ENCODE peak calls at places on chromosome 22, in six cellular contexts. D is GM13977, I is endothelial cell of umbilical vein, V is heart left ventricle, M is pancreas, L is esophagus muscularis mucosa. T is an unnamed sample.

GRCh38 chr22:21657361-21658118 is 8.3 kb upstream of the PPIL2 start:
- DNase-seq in D (peak), I (peak), V (peak), M (peak), L (no peak), T (peak)

GRCh38 chr22:30192427-30192826 is 54.1 kb downstream of the LIF start:
- DNase-seq in D (no peak), I (peak), V (no peak), M (no peak), L (no peak), T (no peak)

GRCh38 chr22:32237021-32237420 is 18.1 kb downstream of the SLC5A4 start:
- DNase-seq in D (no peak), I (no peak), V (no peak), M (no peak), L (no peak), T (no peak)

GRCh38 chr22:20606784-20607128 is 99.3 kb downstream of the MED15 start:
- DNase-seq in D (peak), I (no peak), V (no peak), M (no peak), L (no peak), T (no peak)

GRCh38 chr22:26134654-26135330 is 34.5 kb upstream of the SEZ6L start:
- DNase-seq in D (no peak), I (no peak), V (no peak), M (no peak), L (peak), T (no peak)

GRCh38 chr22:42001127-42001526 is 2.5 kb downstream of the WBP2NL start:
- DNase-seq in D (no peak), I (peak), V (no peak), M (no peak), L (no peak), T (no peak)

GRCh38 chr22:30027169-30027568 is 53.1 kb upstream of the HORMAD2 start:
- DNase-seq in D (no peak), I (no peak), V (no peak), M (no peak), L (no peak), T (no peak)

GRCh38 chr22:22168941-22169867 is 75.4 kb upstream of the VPREB1 start:
- DNase-seq in D (no peak), I (no peak), V (no peak), M (no peak), L (peak), T (no peak)

GRCh38 chr22:27993201-27993635 is 74.2 kb upstream of the PITPNB start:
- DNase-seq in D (no peak), I (no peak), V (peak), M (no peak), L (no peak), T (no peak)

GRCh38 chr22:19260804-19261203 is 30.7 kb downstream of the CLTCL1 start:
- DNase-seq in D (no peak), I (no peak), V (no peak), M (no peak), L (no peak), T (no peak)

GRCh38 chr22:30245985-30246901 is at the start of gene LIF:
- DNase-seq in D (peak), I (peak), V (no peak), M (no peak), L (no peak), T (no peak)

DNA sequence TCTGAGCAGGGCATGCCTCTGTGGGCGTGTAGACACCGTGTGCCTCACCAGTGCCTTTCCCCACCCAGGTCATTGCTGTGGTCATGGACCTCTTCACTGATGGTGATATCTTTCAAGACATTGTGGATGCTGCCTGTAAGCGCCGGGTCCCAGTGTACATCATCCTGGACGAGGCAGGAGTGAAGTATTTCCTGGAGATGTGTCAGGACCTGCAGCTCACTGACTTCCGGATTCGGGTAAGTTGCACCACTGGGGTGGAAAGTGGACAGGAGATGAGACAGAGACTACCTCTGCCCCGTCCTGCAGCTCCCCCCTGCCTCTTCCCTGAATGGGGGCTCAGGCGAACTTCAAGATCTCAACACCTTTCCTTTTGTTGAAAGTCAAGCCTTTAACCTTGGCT is 24.3 kb downstream of the FAM83F start:
- DNase-seq in D (no peak), I (no peak), V (no peak), M (no peak), L (no peak), T (no peak)
- TF ChIP-seq CTCF in D (no peak), I (no peak), V (no peak), M (no peak), L (no peak), T (no peak)

DNA sequence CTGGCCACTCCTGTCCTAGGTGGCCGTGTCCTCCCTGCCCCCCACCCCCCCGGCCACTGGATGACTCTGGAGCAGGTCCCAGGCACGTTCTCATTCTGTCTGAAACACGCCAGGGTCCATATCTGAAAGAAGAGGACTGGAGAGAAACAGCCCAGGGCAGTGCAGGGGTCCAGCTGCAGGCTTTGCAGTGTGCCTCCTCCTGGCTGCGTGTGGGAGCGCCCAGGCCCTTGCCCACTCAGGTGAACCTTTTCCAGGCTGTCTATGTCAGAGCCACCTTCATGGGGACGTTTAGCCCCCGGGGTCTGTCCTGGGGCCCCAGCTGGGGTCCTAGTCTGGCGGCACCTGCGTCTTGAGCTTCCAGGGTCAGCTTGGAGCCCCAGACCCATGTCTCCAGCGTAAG is 15.6 kb downstream of the GRAMD4 start:
- DNase-seq in D (no peak), I (no peak), V (no peak), M (no peak), L (no peak), T (no peak)
- TF ChIP-seq CTCF in D (no peak), I (no peak), V (no peak), M (no peak), L (no peak), T (no peak)

GRCh38 chr22:37636186-37636948 is 3.1 kb upstream of the SH3BP1 start:
- DNase-seq in D (peak), I (no peak), V (no peak), M (no peak), L (no peak), T (no peak)
- TF ChIP-seq CTCF in D (peak), I (no peak), V (no peak), M (no peak), L (no peak), T (no peak)

GRCh38 chr22:24324137-24324536 is 53.5 kb downstream of the SPECC1L start:
- DNase-seq in D (no peak), I (no peak), V (no peak), M (no peak), L (no peak), T (no peak)

GRCh38 chr22:24326266-24326665 is 55.6 kb downstream of the SPECC1L start:
- DNase-seq in D (no peak), I (no peak), V (no peak), M (no peak), L (no peak), T (no peak)

GRCh38 chr22:24323233-24323632 is 52.6 kb downstream of the SPECC1L start:
- DNase-seq in D (no peak), I (no peak), V (no peak), M (no peak), L (no peak), T (no peak)

GRCh38 chr22:24323695-24324094 is 53.1 kb downstream of the SPECC1L start:
- DNase-seq in D (no peak), I (peak), V (no peak), M (no peak), L (no peak), T (no peak)

GRCh38 chr22:24325105-24325757 is 54.6 kb downstream of the SPECC1L start:
- DNase-seq in D (peak), I (peak), V (no peak), M (no peak), L (no peak), T (no peak)
- TF ChIP-seq CTCF in D (peak), I (peak), V (peak), M (peak), L (peak), T (peak)

GRCh38 chr22:45101828-45102227 is 61.9 kb upstream of the NUP50 start:
- DNase-seq in D (peak), I (peak), V (peak), M (peak), L (no peak), T (no peak)

GRCh38 chr22:45105281-45105700 is 58.4 kb upstream of the NUP50 start:
- DNase-seq in D (no peak), I (no peak), V (no peak), M (no peak), L (no peak), T (no peak)

GRCh38 chr22:45102896-45103420 is 60.8 kb upstream of the NUP50 start:
- DNase-seq in D (no peak), I (no peak), V (no peak), M (no peak), L (no peak), T (no peak)

GRCh38 chr22:45104313-45104712 is 59.4 kb upstream of the NUP50 start:
- DNase-seq in D (no peak), I (no peak), V (no peak), M (no peak), L (no peak), T (no peak)

GRCh38 chr22:45103756-45104155 is 60.0 kb upstream of the NUP50 start:
- DNase-seq in D (no peak), I (no peak), V (no peak), M (no peak), L (no peak), T (no peak)
- TF ChIP-seq CTCF in D (no peak), I (no peak), V (no peak), M (no peak), L (no peak), T (no peak)

GRCh38 chr22:48943567-48944432 is 883.9 kb downstream of the BRD1 start:
- DNase-seq in D (no peak), I (no peak), V (no peak), M (no peak), L (peak), T (no peak)
- TF ChIP-seq CTCF in D (no peak), I (no peak), V (peak), M (peak), L (no peak), T (no peak)

DNA sequence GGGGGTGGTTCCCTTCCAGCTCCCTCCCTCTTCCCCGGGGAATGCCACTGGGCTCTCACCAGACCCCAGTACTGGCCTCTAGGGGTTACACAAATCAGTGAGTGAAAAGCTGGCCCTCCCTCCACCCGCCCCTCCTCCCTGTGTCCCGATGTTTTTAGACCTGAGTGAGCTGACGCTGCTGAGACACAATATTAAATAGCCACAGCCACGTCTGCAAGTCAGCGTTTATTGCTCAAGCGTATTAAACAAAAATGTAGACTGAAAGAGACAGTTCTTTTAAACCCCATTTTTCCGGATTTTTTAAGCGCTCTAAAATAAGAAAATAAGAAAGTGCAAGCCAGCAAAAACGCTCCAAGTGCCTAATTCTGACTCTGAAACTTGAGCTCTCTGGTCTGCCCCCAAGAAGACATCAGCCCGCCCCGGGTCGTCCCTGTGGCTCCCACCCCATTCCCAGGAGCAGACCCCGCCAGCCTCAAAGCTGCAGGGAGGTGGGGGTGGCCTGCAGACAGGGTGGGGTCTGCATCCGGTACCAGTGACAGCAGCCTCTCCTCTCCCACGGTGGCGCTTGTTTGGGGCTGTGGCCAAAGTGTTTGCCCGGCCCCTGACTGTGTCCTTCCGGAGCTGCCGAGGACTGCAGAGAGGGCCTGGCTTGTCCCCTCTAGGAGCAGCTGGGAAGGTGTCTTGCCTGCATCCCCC is 1.2 kb upstream of the TTLL8 start:
- DNase-seq in D (no peak), I (peak), V (peak), M (no peak), L (no peak), T (no peak)
- TF ChIP-seq CTCF in D (no peak), I (no peak), V (no peak), M (no peak), L (no peak), T (no peak)

DNA sequence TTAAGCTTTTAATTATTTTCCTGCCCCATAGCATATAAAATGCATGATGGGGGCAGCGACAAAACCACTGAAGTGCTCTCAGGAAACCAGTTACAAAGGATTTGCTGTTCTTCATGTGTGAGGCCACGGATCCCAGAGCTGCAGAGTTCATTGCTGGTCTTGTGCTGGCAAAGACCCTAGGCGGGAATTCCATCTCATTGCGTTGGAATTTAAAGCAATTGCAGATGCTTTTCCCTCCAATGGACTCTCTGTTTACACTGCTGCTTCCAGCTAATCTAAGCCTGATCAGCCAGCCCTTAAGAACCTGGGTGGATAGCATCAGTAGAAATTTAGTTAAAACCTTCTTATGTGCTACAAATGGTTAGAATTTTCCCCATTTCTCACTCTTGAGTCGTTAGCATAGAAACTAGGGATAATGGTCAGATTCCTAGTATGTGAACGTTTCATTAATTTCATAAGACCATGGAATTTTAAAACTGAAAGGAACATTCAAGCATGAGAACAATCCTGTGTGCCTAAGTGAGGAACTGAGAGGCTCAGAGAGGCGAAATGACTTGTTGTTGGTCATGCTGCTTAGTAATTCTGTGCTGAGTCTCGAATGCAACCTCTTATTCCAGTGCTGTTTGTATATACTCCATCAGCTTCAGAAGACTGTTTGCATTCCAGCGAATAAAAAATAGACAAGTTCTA is 36.1 kb upstream of the ADSL start:
- DNase-seq in D (no peak), I (no peak), V (no peak), M (no peak), L (no peak), T (no peak)
- TF ChIP-seq CTCF in D (no peak), I (no peak), V (no peak), M (no peak), L (no peak), T (no peak)

DNA sequence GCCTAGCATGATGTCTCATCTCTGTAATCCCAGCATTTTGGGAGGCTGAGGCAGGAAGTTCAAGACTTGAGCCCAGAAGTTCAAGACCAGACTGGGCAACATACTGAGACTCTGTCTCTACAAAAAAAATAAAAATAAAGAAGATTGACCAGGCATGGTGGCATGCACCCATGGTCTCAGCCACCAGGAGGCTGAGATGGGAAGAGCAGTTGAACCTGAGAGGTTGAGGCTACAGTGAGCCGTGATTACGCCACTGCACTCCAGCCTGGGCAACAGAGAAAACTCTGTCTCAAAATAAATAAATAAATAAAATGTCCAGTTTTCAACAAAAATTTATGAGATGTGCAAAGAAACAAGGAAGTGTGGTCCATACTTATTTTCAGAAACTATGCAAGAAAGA is 28.3 kb downstream of the EFCAB6 start:
- DNase-seq in D (no peak), I (no peak), V (no peak), M (no peak), L (no peak), T (no peak)
- TF ChIP-seq CTCF in D (no peak), I (no peak), V (no peak), M (no peak), L (no peak), T (no peak)

DNA sequence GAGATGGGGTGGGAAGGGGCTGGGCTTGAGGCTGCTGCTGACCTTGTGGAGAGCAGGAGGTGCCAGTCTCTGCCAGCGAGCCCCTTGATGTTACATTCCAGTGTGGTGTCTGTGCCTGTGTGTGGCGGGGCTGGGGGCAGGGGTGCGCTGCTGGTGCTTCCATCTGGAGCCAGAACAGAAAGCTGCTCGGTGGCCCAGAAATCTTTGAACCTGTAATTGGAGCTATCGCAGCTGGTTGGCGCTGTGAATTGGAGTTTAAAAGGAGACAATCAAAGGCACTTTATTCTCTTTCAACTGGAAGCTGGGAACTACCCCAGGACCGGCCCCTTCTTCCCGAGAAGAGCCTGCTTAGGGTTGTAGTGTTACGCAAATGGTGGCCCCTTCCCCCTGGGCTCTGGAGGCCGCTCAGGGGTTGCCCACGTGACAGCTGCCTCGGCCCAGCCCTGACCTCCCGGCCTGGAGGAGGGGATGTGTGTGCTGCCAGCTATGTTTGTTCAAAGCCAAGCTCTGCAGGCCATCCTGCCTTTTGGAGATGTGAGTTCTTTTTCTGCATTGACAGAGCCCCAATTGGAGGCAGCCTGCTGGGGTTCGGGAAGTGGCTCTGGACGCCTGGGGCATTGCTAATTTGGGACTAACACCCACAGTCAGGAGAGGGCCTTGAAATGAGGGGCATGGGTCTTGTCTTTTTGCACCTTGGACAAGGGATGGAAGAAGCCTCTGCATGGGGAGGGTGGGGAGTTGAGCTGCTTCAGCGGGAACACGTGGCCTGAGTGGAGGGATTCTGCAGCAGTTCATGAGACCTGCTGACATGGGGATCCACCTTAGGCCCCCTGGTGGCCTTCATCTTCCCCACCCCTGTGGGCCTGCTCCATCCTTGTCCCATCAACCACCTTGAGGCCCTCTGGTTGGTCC is 14.0 kb upstream of the ARSA start:
- DNase-seq in D (no peak), I (peak), V (no peak), M (no peak), L (no peak), T (no peak)
- TF ChIP-seq CTCF in D (peak), I (peak), V (peak), M (no peak), L (no peak), T (no peak)

T was measured in activated B cell treated with CpG ODN at 0.5 μM for 24 hours.